ENCODE peak calls at places on chromosome 2, in eight cellular contexts. F is heart left ventricle, T is spleen, C is suprapubic skin, N is stomach, K is aorta, E is IMR-90, O is cardiac muscle cell. L is an unnamed sample.

GRCh38 chr2:161243312-161243711 is 64.9 kb upstream of the PSMD14 start:
- DNase-seq in T (no peak), E (no peak), C (no peak), F (no peak), N (no peak), O (no peak), K (no peak), L (no peak)

GRCh38 chr2:100995309-100996075 is 6.6 kb upstream of the RPL31 start:
- DNase-seq in F (no peak), N (no peak), K (no peak), E (no peak), O (no peak), C (no peak), T (no peak), L (no peak)

GRCh38 chr2:239326831-239327535 is 73.8 kb downstream of the HDAC4 start:
- DNase-seq in N (no peak), C (peak; percentile 77), O (no peak), F (no peak), T (no peak), E (peak; percentile 69), K (no peak), L (peak; percentile 89)

GRCh38 chr2:164146478-164146877 is 410.7 kb upstream of the FIGN start:
- DNase-seq in N (no peak), F (no peak), C (no peak), K (no peak), T (no peak), E (peak; percentile 28), O (no peak), L (no peak)

GRCh38 chr2:48482313-48482712 is 47.6 kb upstream of the STON1 start:
- DNase-seq in E (peak; percentile 88), T (no peak), N (no peak), K (no peak), O (no peak), F (no peak), C (no peak), L (no peak)

GRCh38 chr2:8138923-8139667 is 542.8 kb upstream of the ID2 start:
- DNase-seq in K (peak; percentile 69), C (no peak), F (no peak), O (no peak), T (no peak), E (peak; percentile 54), N (no peak), L (peak; percentile 32)

GRCh38 chr2:129673881-129674513 is 305.5 kb upstream of the RAB6C start:
- DNase-seq in F (no peak), K (no peak), E (no peak), T (no peak), C (no peak), O (no peak), N (no peak), L (no peak)

GRCh38 chr2:219041252-219041651 is at the start of gene CFAP65:
- DNase-seq in O (peak; percentile 69), T (peak; percentile 77), E (peak; percentile 58), C (no peak), F (no peak), N (peak; percentile 48), K (no peak), L (no peak)

GRCh38 chr2:125701070-125701469 is 954.9 kb upstream of the GYPC start:
- DNase-seq in O (no peak), T (no peak), E (no peak), K (no peak), N (no peak), F (no peak), C (no peak), L (no peak)

GRCh38 chr2:224343226-224343625 is 58.7 kb downstream of the FAM124B start:
- DNase-seq in C (no peak), N (no peak), T (no peak), F (no peak), K (no peak), O (no peak), E (no peak), L (no peak)

GRCh38 chr2:23434721-23435121 is 49.7 kb downstream of the KLHL29 start:
- DNase-seq in E (peak; percentile 87), N (peak; percentile 17), O (no peak), F (no peak), T (peak; percentile 32), K (no peak), C (no peak), L (no peak)

GRCh38 chr2:189347540-189347939 is 93.7 kb upstream of the WDR75 start:
- DNase-seq in N (no peak), T (no peak), C (no peak), O (peak; percentile 2), E (peak; percentile 96), K (no peak), F (no peak), L (peak; percentile 52)

GRCh38 chr2:219445220-219445631 is 10.6 kb downstream of the SPEG start:
- DNase-seq in K (no peak), N (no peak), E (no peak), T (no peak), F (no peak), O (no peak), C (no peak), L (no peak)

GRCh38 chr2:70508711-70509462 is 44.7 kb downstream of the TGFA start:
- DNase-seq in T (no peak), C (no peak), F (no peak), K (no peak), O (no peak), N (no peak), E (no peak), L (no peak)

GRCh38 chr2:10238396-10238795 is 64.3 kb upstream of the HPCAL1 start:
- DNase-seq in C (no peak), T (peak; percentile 55), K (no peak), O (no peak), E (no peak), F (no peak), N (no peak), L (peak; percentile 1)
- H3K36me3 ChIP-seq in C (no peaks in the 10 kb centered on the region), T (no peaks in the 10 kb centered on the region), K (no peaks in the 10 kb centered on the region), O (no peaks in the 10 kb centered on the region), E (no peaks in the 10 kb centered on the region), F (no peaks in the 10 kb centered on the region), N (no peaks in the 10 kb centered on the region), L (no peaks in the 10 kb centered on the region)

GRCh38 chr2:85619617-85620016 is 3.6 kb downstream of the USP39 start:
- DNase-seq in E (no peak), T (no peak), O (no peak), K (no peak), N (no peak), C (no peak), F (no peak), L (no peak)
- H3K36me3 ChIP-seq in E (peaks cover 28% of the 10 kb centered on the region), T (peaks cover 5% of the 10 kb centered on the region), O (peaks cover 35% of the 10 kb centered on the region), K (peaks cover 4% of the 10 kb centered on the region), N (peaks cover 60% of the 10 kb centered on the region), C (peaks cover 43% of the 10 kb centered on the region), F (peaks cover 14% of the 10 kb centered on the region), L (peaks cover 58% of the 10 kb centered on the region)

DNA sequence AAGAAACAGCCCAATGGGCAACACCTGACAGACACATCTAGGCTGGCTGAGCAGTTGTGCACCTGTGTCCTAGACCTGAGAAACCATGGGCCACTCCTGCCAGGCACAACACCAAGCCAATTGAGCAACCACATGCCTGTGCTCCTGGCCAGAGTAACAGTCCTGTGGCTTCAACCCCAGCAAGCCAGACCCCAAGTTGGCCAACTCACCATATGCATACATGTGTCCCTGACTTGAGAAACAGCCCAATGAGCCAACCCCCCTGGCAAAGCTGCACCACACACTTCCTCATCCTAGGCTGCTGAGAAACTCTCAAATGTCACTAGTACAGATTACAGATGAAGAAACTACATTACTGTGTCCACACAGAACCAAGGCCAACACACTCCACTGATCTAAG is 36.6 kb downstream of the USP34 start:
- DNase-seq in O (no peak), T (no peak), K (no peak), E (no peak), F (no peak), N (no peak), C (peak; percentile 47), L (peak; percentile 79)
- H3K36me3 ChIP-seq in O (no peaks in the 10 kb centered on the region), T (no peaks in the 10 kb centered on the region), K (no peaks in the 10 kb centered on the region), E (no peaks in the 10 kb centered on the region), F (no peaks in the 10 kb centered on the region), N (no peaks in the 10 kb centered on the region), C (no peaks in the 10 kb centered on the region), L (no peaks in the 10 kb centered on the region)

GRCh38 chr2:3475771-3476170 is 43.6 kb downstream of the ADI1 start:
- DNase-seq in E (no peak), N (no peak), K (no peak), O (no peak), C (no peak), T (peak; percentile 59), F (no peak), L (no peak)

GRCh38 chr2:3470856-3471737 is 48.2 kb downstream of the ADI1 start:
- DNase-seq in K (no peak), N (no peak), C (no peak), F (no peak), E (no peak), T (peak; percentile 44), O (no peak), L (peak; percentile 83)

GRCh38 chr2:3470166-3470651 is 49.1 kb downstream of the ADI1 start:
- DNase-seq in T (peak; percentile 45), N (peak; percentile 88), C (no peak), O (no peak), K (peak; percentile 89), F (peak; percentile 92), E (peak; percentile 92), L (peak; percentile 94)

GRCh38 chr2:3472296-3472695 is 47.0 kb downstream of the ADI1 start:
- DNase-seq in T (no peak), E (no peak), N (no peak), C (no peak), O (no peak), K (no peak), F (no peak), L (no peak)

GRCh38 chr2:3472966-3473365 is 46.4 kb downstream of the ADI1 start:
- DNase-seq in O (no peak), K (no peak), T (peak; percentile 56), C (no peak), E (no peak), F (no peak), N (no peak), L (no peak)
- H3K36me3 ChIP-seq in O (peaks cover 15% of the 10 kb centered on the region), K (peaks cover 2% of the 10 kb centered on the region), T (no peaks in the 10 kb centered on the region), C (peaks cover 30% of the 10 kb centered on the region), E (peaks cover 42% of the 10 kb centered on the region), F (peaks cover 10% of the 10 kb centered on the region), N (peaks cover 80% of the 10 kb centered on the region), L (no peaks in the 10 kb centered on the region)

GRCh38 chr2:85649201-85650190 is 18.5 kb downstream of the SFTPB start:
- DNase-seq in E (peak; percentile 79), C (no peak), K (no peak), N (no peak), F (no peak), O (no peak), T (no peak), L (no peak)

GRCh38 chr2:85650456-85650855 is 17.5 kb downstream of the SFTPB start:
- DNase-seq in T (no peak), C (no peak), O (no peak), E (no peak), F (no peak), K (peak; percentile 23), N (no peak), L (no peak)

GRCh38 chr2:85647823-85648526 is 20.0 kb downstream of the SFTPB start:
- DNase-seq in T (no peak), K (no peak), N (no peak), E (no peak), C (no peak), F (no peak), O (no peak), L (no peak)

GRCh38 chr2:85651097-85651496 is 16.9 kb downstream of the SFTPB start:
- DNase-seq in F (no peak), O (no peak), N (no peak), K (no peak), T (no peak), E (no peak), C (no peak), L (no peak)

GRCh38 chr2:85648619-85649018 is 19.4 kb downstream of the SFTPB start:
- DNase-seq in O (peak; percentile 19), C (no peak), F (no peak), E (peak; percentile 70), T (no peak), N (no peak), K (no peak), L (no peak)
- H3K36me3 ChIP-seq in O (peaks cover 61% of the 10 kb centered on the region), C (peaks cover 89% of the 10 kb centered on the region), F (peaks cover 51% of the 10 kb centered on the region), E (peaks cover 48% of the 10 kb centered on the region), T (peaks cover 6% of the 10 kb centered on the region), N (peaks cover 99% of the 10 kb centered on the region), K (peaks cover 2% of the 10 kb centered on the region), L (no peaks in the 10 kb centered on the region)